ENCODE peak calls at places on chromosomes 3 and 15, in four cellular contexts. H is HepG2, O is body of pancreas, K is IMR-90. P is an unnamed sample.

GRCh38 chr3:133834621-133835417 is 29.2 kb downstream of the SRPRB start:
- DNase-seq in H (no peak), O (no peak), K (no peak), P (no peak)

GRCh38 chr3:182308328-182308727 is 485.0 kb upstream of the ATP11B start:
- DNase-seq in H (no peak), O (no peak), K (no peak), P (no peak)

GRCh38 chr3:43958005-43958770 is 267.4 kb downstream of the ABHD5 start:
- DNase-seq in H (no peak), O (no peak), K (no peak), P (no peak)

GRCh38 chr3:143119009-143119914 is at the start of gene CHST2:
- DNase-seq in H (no peak), O (peak; percentile 25), K (peak; percentile 71), P (peak; percentile 73)

GRCh38 chr3:185983495-185984141 is 45.8 kb upstream of the TRA2B start:
- DNase-seq in H (peak; percentile 65), O (peak; percentile 79), K (peak; percentile 62), P (peak; percentile 90)

GRCh38 chr3:129505341-129505740 is 23.1 kb upstream of the RHO start:
- DNase-seq in H (no peak), O (no peak), K (no peak), P (no peak)

GRCh38 chr3:42336103-42336502 is 70.1 kb upstream of the CCK start:
- DNase-seq in H (no peak), O (no peak), K (no peak), P (no peak)

GRCh38 chr3:138230525-138230924 is 43.4 kb downstream of the ARMC8 start:
- DNase-seq in H (no peak), O (no peak), K (peak; percentile 69), P (no peak)

GRCh38 chr3:127590282-127590592 is 296 bp downstream of the TPRA1 start:
- DNase-seq in H (no peak), O (no peak), K (no peak), P (no peak)

GRCh38 chr15:89383635-89384604 is 49.3 kb upstream of the POLG start:
- DNase-seq in H (no peak), O (no peak), K (peak; percentile 11), P (peak; percentile 92)

GRCh38 chr3:153295906-153296305 is 133.9 kb downstream of the RAP2B start:
- DNase-seq in H (no peak), O (no peak), K (peak; percentile 77), P (no peak)

GRCh38 chr3:42036483-42036823 is 54.7 kb upstream of the TRAK1 start:
- DNase-seq in H (peak; percentile 58), O (no peak), K (peak; percentile 97), P (peak; percentile 60)

GRCh38 chr3:115019900-115020299 is 127.2 kb downstream of the ZBTB20 start:
- DNase-seq in H (no peak), O (no peak), K (no peak), P (peak; percentile 47)

GRCh38 chr3:75342425-75342824 is 321.7 kb upstream of the FRG2C start:
- DNase-seq in H (no peak), O (no peak), K (no peak), P (no peak)

GRCh38 chr3:71724584-71725278 is 471 bp downstream of the EIF4E3 start:
- DNase-seq in H (no peak), O (peak; percentile 53), K (no peak), P (peak; percentile 37)

GRCh38 chr3:29169456-29169855 is 111.4 kb upstream of the RBMS3 start:
- DNase-seq in H (no peak), O (no peak), K (no peak), P (no peak)

GRCh38 chr3:46959169-46959515 is 17.4 kb downstream of the CCDC12 start:
- DNase-seq in H (no peak), O (no peak), K (no peak), P (no peak)

GRCh38 chr3:138624518-138624917 is 15.9 kb downstream of the FAIM start:
- DNase-seq in H (no peak), O (no peak), K (no peak), P (no peak)

GRCh38 chr15:67135494-67135893 is 70.1 kb downstream of the SMAD3 start:
- DNase-seq in H (peak; percentile 71), O (no peak), K (peak; percentile 93), P (no peak)

GRCh38 chr3:11711826-11712225 is 68.1 kb upstream of the VGLL4 start:
- DNase-seq in H (no peak), O (no peak), K (no peak), P (no peak)

GRCh38 chr3:414063-414462 is 217.5 kb downstream of the CHL1 start:
- DNase-seq in H (no peak), O (no peak), K (peak; percentile 10), P (no peak)

GRCh38 chr3:112302061-112302830 is 8.2 kb upstream of the SLC9C1 start:
- DNase-seq in H (no peak), O (no peak), K (peak; percentile 47), P (no peak)

GRCh38 chr15:89299896-89300295 is 34.7 kb downstream of the POLG start:
- DNase-seq in H (no peak), O (no peak), K (peak; percentile 64), P (no peak)

GRCh38 chr15:75693501-75694240 is 19.0 kb downstream of the CSPG4 start:
- DNase-seq in H (no peak), O (no peak), K (peak; percentile 76), P (no peak)

GRCh38 chr3:51718547-51719412 is 11.9 kb downstream of the GRM2 start:
- DNase-seq in H (peak; percentile 64), O (peak; percentile 59), K (peak; percentile 20), P (peak; percentile 83)

GRCh38 chr15:23035964-23036566 is 3.3 kb downstream of the TUBGCP5 start:
- DNase-seq in H (peak; percentile 62), O (peak; percentile 60), K (peak; percentile 46), P (peak; percentile 71)

GRCh38 chr3:165837058-165837525 is at the start of gene BCHE:
- DNase-seq in H (no peak), O (peak; percentile 34), K (peak; percentile 30), P (peak; percentile 64)

GRCh38 chr3:9153763-9154601 is 95.5 kb downstream of the SRGAP3 start:
- DNase-seq in H (no peak), O (no peak), K (no peak), P (no peak)

GRCh38 chr3:81277853-81278252 is 483.6 kb downstream of the GBE1 start:
- DNase-seq in H (no peak), O (no peak), K (peak; percentile 4), P (no peak)

GRCh38 chr15:39623550-39623931 is 42.7 kb downstream of the THBS1 start:
- DNase-seq in H (no peak), O (no peak), K (no peak), P (no peak)

GRCh38 chr3:125585595-125586223 is 9.6 kb downstream of the OSBPL11 start:
- DNase-seq in H (peak; percentile 56), O (peak; percentile 62), K (peak; percentile 82), P (peak; percentile 79)

DNA sequence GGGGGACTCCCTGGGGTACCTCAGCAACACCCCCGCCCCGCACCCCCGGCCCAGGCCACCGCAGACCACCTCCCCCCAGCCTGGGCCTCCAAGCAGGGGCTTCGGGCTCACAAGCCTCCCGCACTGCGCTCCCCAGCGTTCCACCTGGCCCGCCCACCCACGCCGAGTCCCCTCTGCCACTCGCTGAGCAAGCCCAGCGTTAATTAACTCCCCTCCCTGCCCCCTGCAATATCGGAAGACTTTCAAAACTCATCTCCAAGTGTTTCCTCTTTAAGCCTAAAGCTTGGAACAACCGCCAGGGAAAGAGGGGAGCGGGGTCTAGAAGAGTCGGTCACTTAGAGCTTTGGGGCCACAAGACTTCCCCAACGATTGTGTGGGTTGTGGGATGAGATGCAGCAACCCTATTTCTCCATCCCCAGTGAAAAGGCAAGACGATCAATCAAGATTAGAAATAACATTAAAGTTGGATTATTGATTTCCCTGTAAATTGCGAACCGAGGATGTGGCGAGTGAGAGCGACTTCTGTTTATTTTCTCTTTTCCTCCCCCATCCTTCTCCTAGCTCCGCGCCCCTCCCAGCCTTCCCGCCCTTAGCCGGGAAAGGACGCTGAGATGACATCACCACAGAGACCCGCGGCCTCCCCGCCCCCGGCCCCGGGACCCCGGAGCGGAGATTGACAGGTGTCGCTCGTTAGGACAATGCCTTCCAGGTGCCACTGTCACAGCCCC is 30.2 kb downstream of the NR2F2 start:
- DNase-seq in H (no peak), O (no peak), K (no peak), P (no peak)
- H3K4me3 ChIP-seq in H (no peak overlapping the region), O (no peak overlapping the region), K (peak overlapping the region; percentile 43), P (peak overlapping the region; percentile 61)

GRCh38 chr15:49620658-49621326 is at the start of the genes DTWD1 and FAM227B:
- DNase-seq in H (peak; percentile 90), O (peak; percentile 98), K (peak; percentile 98), P (peak; percentile 97)
- TF ChIP-seq POLR2A in H (peak; percentile 87), O (peak; percentile 92), K (peak; percentile 92), P (peak; percentile 22)

DNA sequence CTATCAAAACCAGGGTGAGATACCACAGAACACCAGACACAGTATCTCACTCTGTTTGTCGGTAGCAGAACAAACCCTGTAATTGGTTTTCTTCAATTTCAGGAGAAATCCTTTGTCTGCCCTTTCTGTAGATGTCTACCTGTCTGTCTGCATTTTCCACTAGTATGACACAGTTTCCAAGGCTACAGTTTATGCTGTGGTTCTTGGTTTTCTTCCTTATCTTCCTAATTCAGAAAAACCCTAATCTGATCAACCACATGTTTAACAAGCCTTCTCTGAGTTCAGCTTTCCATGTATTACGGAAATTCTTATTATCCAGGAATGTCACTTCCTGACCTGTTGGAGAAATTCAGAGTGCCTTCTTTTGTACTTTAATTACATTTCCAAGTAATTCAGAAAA is 70.8 kb downstream of the SCN11A start:
- DNase-seq in H (no peak), O (no peak), K (no peak), P (no peak)
- H3K4me1 ChIP-seq in H (no peaks in the 10 kb centered on the region), O (no peaks in the 10 kb centered on the region), K (peaks cover 5% of the 10 kb centered on the region), P (no peaks in the 10 kb centered on the region)

DNA sequence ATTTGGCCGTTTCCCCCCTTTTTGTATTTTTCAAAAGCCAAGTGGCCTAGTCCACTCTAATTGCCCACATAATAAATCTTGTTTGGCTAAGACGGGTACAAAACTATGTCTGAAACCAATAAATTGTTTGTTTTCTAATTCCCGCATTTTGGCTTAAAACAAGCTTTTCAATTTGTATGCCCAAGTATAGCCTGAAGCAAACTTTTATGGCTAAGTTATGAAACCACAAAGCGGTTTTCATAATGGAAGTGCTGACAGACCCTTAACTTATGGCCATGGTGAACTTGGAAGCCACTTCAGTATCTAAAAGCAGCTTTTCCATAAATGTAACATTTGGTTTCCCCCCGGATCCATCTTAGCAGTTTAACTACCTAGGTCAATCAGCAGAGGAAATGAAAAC is 29.9 kb upstream of the POLR2M start:
- DNase-seq in H (no peak), O (no peak), K (no peak), P (no peak)
- H3K4me3 ChIP-seq in H (no peak overlapping the region), O (no peak overlapping the region), K (no peak overlapping the region), P (no peak overlapping the region)

P was measured in testis.